ENCODE peak calls at places on chromosome 4, in nine cellular contexts. S, O, E, T, I, J, H, D and P are unnamed samples.

GRCh38 chr4:135319685-135320084 is 1118.1 kb upstream of the PABPC4L start:
- DNase-seq in S (no peak), O (no peak), E (no peak), T (no peak), I (no peak), J (no peak), H (peak; percentile 53), D (no peak), P (no peak)

GRCh38 chr4:41369680-41370079 is 113.0 kb downstream of the UCHL1 start:
- DNase-seq in S (no peak), O (no peak), E (no peak), T (no peak), I (no peak), J (no peak), H (no peak), D (peak; percentile 87), P (no peak)

GRCh38 chr4:54099959-54100606 is at the start of gene GSX2:
- DNase-seq in S (no peak), O (no peak), E (no peak), T (no peak), I (no peak), J (no peak), H (no peak), D (peak; percentile 85), P (no peak)

GRCh38 chr4:54400802-54401201 is 171.7 kb downstream of the PDGFRA start:
- DNase-seq in S (no peak), O (no peak), E (no peak), T (no peak), I (no peak), J (no peak), H (no peak), D (no peak), P (peak; percentile 32)

GRCh38 chr4:137601924-137602323 is 69.6 kb upstream of the PCDH18 start:
- DNase-seq in S (no peak), O (no peak), E (no peak), T (no peak), I (no peak), J (no peak), H (no peak), D (no peak), P (no peak)

GRCh38 chr4:110587666-110588285 is 35.1 kb downstream of the PITX2 start:
- DNase-seq in S (no peak), O (no peak), E (no peak), T (no peak), I (no peak), J (no peak), H (peak; percentile 49), D (no peak), P (no peak)

GRCh38 chr4:83392562-83392961 is 57.9 kb upstream of the HPSE start:
- DNase-seq in S (no peak), O (no peak), E (no peak), T (no peak), I (no peak), J (no peak), H (no peak), D (no peak), P (no peak)

GRCh38 chr4:52880994-52881393 is 18.9 kb downstream of the RASL11B start:
- DNase-seq in S (no peak), O (no peak), E (no peak), T (no peak), I (no peak), J (no peak), H (no peak), D (no peak), P (no peak)

GRCh38 chr4:7503597-7503996 is 68.9 kb upstream of the PSAPL1 start:
- DNase-seq in S (peak; percentile 45), O (no peak), E (no peak), T (no peak), I (no peak), J (no peak), H (no peak), D (no peak), P (no peak)

GRCh38 chr4:99968330-99968729 is 18.3 kb upstream of the H2AZ1 start:
- DNase-seq in S (no peak), O (no peak), E (no peak), T (no peak), I (no peak), J (no peak), H (no peak), D (no peak), P (peak; percentile 47)

DNA sequence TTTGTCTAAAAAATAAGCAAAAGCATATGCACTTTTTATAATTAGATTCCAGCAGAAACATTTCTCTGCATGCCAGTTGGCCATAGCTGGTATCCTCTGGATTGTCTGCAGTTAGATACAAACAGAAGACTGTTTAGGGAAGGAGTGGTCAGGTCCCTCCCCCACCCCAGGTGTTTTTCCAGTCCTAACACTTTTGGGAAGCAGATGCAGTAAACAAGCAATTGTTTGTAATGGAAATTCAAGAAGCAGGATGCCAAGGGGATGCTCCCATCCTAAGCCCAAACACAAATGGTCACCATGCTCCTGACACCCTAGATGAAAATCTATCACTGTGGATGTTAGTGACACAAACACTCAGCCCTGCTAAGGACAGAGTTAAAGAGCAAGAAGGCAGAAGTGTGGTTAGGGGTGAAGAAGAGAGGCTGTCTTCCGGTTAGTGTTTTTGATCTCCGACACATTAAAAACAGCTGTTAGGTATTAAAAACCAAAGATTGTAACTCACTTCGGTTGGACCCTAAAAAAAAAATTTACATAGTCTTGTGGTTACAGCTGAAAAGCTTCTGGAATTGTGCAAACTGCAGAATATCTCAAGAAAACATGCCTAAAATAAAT is 7.9 kb downstream of the LEF1 start:
- DNase-seq in S (no peak), O (peak; percentile 51), E (peak; percentile 38), T (peak; percentile 47), I (no peak), J (no peak), H (peak; percentile 65), D (no peak), P (no peak)
- H3K4me1 ChIP-seq in S (no peaks in the 10 kb centered on the region), O (peaks cover 31% of the 10 kb centered on the region), E (peaks cover 47% of the 10 kb centered on the region), T (peaks cover 77% of the 10 kb centered on the region), I (peaks cover 26% of the 10 kb centered on the region), J (peaks cover 6% of the 10 kb centered on the region), H (no peaks in the 10 kb centered on the region), D (no peaks in the 10 kb centered on the region), P (no peaks in the 10 kb centered on the region)

GRCh38 chr4:76197971-76198410 is 15.6 kb downstream of the SCARB2 start:
- DNase-seq in S (peak; percentile 80), O (peak; percentile 7), E (no peak), T (no peak), I (no peak), J (no peak), H (no peak), D (no peak), P (no peak)
- H3K27ac ChIP-seq in S (peak overlapping the region; percentile 91), O (no peak overlapping the region), E (no peak overlapping the region), T (no peak overlapping the region), I (peak overlapping the region; percentile 79), J (no peak overlapping the region), H (peak overlapping the region; percentile 90), D (peak overlapping the region; percentile 62), P (peak overlapping the region; percentile 32)

GRCh38 chr4:1578301-1578781 is 105.8 kb downstream of the FAM53A start:
- DNase-seq in S (peak; percentile 71), O (no peak), E (no peak), T (no peak), I (peak; percentile 42), J (peak; percentile 59), H (peak; percentile 81), D (peak; percentile 77), P (no peak)
- H3K4me3 ChIP-seq in S (no peak overlapping the region), O (no peak overlapping the region), E (no peak overlapping the region), T (no peak overlapping the region), I (no peak overlapping the region), J (no peak overlapping the region), H (no peak overlapping the region), D (no peak overlapping the region), P (no peak overlapping the region)

DNA sequence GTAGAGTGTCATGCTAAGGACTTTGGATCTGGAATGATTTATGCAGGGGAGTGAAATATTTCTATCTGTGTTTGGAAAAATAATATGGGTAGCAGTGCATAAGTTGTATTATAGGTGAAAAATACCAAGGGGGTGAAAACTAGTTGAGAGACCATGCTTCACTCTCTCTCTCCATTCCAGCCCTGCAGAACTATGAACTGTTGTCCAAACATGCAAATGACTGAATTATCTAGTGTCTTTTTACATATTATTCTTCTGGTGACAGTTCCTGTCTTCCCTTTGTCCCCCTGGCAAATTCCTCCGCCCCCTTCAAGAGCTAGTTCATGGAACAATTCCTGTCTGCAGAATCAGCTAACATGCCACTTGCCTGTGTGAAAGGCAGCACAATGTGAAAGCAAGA is 2.4 kb downstream of the PF4 start:
- DNase-seq in S (no peak), O (no peak), E (no peak), T (no peak), I (no peak), J (no peak), H (no peak), D (no peak), P (no peak)
- H3K4me1 ChIP-seq in S (no peaks in the 10 kb centered on the region), O (no peaks in the 10 kb centered on the region), E (no peaks in the 10 kb centered on the region), T (no peaks in the 10 kb centered on the region), I (no peaks in the 10 kb centered on the region), J (peaks cover 1% of the 10 kb centered on the region), H (no peaks in the 10 kb centered on the region), D (peaks cover 2% of the 10 kb centered on the region), P (no peaks in the 10 kb centered on the region)

GRCh38 chr4:184384056-184384809 is 90.1 kb downstream of the IRF2 start:
- DNase-seq in S (no peak), O (no peak), E (peak; percentile 11), T (peak; percentile 5), I (peak; percentile 28), J (no peak), H (peak; percentile 49), D (no peak), P (peak; percentile 55)
- H3K27ac ChIP-seq in S (peak overlapping the region; percentile 67), O (no peak overlapping the region), E (no peak overlapping the region), T (no peak overlapping the region), I (no peak overlapping the region), J (no peak overlapping the region), H (no peak overlapping the region), D (peak overlapping the region; percentile 76), P (peak overlapping the region; percentile 81)

GRCh38 chr4:176778063-176778462 is 14.7 kb downstream of the VEGFC start:
- DNase-seq in S (no peak), O (no peak), E (no peak), T (no peak), I (no peak), J (no peak), H (no peak), D (no peak), P (no peak)

GRCh38 chr4:176779421-176779820 is 13.3 kb downstream of the VEGFC start:
- DNase-seq in S (no peak), O (no peak), E (no peak), T (no peak), I (no peak), J (no peak), H (no peak), D (no peak), P (no peak)

GRCh38 chr4:176780995-176781738 is 11.6 kb downstream of the VEGFC start:
- DNase-seq in S (no peak), O (no peak), E (no peak), T (no peak), I (no peak), J (no peak), H (no peak), D (no peak), P (no peak)

GRCh38 chr4:176775326-176775725 is 17.4 kb downstream of the VEGFC start:
- DNase-seq in S (no peak), O (no peak), E (no peak), T (no peak), I (no peak), J (no peak), H (no peak), D (no peak), P (no peak)

GRCh38 chr4:176778491-176778890 is 14.2 kb downstream of the VEGFC start:
- DNase-seq in S (no peak), O (no peak), E (no peak), T (no peak), I (no peak), J (no peak), H (no peak), D (no peak), P (no peak)
- H3K4me3 ChIP-seq in S (no peak overlapping the region), O (no peak overlapping the region), E (no peak overlapping the region), T (no peak overlapping the region), I (no peak overlapping the region), J (no peak overlapping the region), H (no peak overlapping the region), D (no peak overlapping the region), P (no peak overlapping the region)